ENCODE peak calls at places on chromosomes 13 and 19, in four cellular contexts. B is DMS153; V is cardiac fibroblast; D is stimulated activated naive CD4-positive, alpha-beta T cell. U is an unnamed sample.

GRCh38 chr19:55095260-55096060 is 19.8 kb downstream of the EPS8L1 start:
- DNase-seq in B (no peak), V (no peak), D (no peak), U (no peak)

GRCh38 chr13:107466326-107466725 is 749.0 kb downstream of the LIG4 start:
- DNase-seq in B (no peak), V (peak; percentile 21), D (no peak), U (peak; percentile 80)

GRCh38 chr13:20704459-20705069 is 1.1 kb downstream of the IL17D start:
- DNase-seq in B (no peak), V (no peak), D (no peak), U (no peak)

GRCh38 chr13:22944378-22944777 is 236.4 kb upstream of the SGCG start:
- DNase-seq in B (no peak), V (no peak), D (no peak), U (no peak)

GRCh38 chr19:294819-295686 is 3.9 kb upstream of the PLPP2 start:
- DNase-seq in B (no peak), V (peak; percentile 29), D (peak; percentile 19), U (no peak)

GRCh38 chr19:38735257-38735686 is 9.0 kb downstream of the CAPN12 start:
- DNase-seq in B (peak; percentile 14), V (no peak), D (peak; percentile 34), U (no peak)

GRCh38 chr19:45668342-45668871 is 386 bp downstream of the GIPR start:
- DNase-seq in B (no peak), V (no peak), D (peak; percentile 31), U (no peak)

GRCh38 chr19:33171916-33172359 is 22.2 kb upstream of the LRP3 start:
- DNase-seq in B (no peak), V (peak; percentile 14), D (no peak), U (no peak)

GRCh38 chr19:11113140-11113708 is 24.0 kb downstream of the LDLR start:
- DNase-seq in B (no peak), V (no peak), D (no peak), U (no peak)

GRCh38 chr19:38019427-38019724 is 112.4 kb downstream of the SIPA1L3 start:
- DNase-seq in B (no peak), V (no peak), D (no peak), U (no peak)